ENCODE peak calls at places on chromosomes 5 and 9, in six cellular contexts. C, Q, J, Y, O and X are unnamed samples.

GRCh38 chr5:179316961-179317360 is 28.3 kb downstream of the ADAMTS2 start:
- DNase-seq in O (no peak), C (no peak), Y (no peak), J (no peak), Q (no peak), X (no peak)

GRCh38 chr9:4596165-4596922 is 65.8 kb upstream of the PLPP6 start:
- DNase-seq in O (no peak), Y (no peak), J (no peak), C (no peak), Q (no peak), X (no peak)

GRCh38 chr5:151624486-151624885 is 33.4 kb upstream of the FAT2 start:
- DNase-seq in C (no peak), J (peak), Y (no peak), O (no peak), Q (no peak), X (no peak)

GRCh38 chr5:111159845-111160244 is 64.3 kb upstream of the CAMK4 start:
- DNase-seq in O (no peak), J (no peak), Y (no peak), C (no peak), Q (no peak), X (no peak)

GRCh38 chr5:168295574-168296201 is 4.2 kb downstream of the WWC1 start:
- DNase-seq in C (no peak), Y (no peak), O (peak), Q (peak), J (peak), X (no peak)

GRCh38 chr5:95734916-95735315 is 3.8 kb downstream of the RHOBTB3 start:
- DNase-seq in Q (no peak), C (no peak), O (no peak), Y (no peak), J (peak), X (no peak)

GRCh38 chr5:33049845-33050244 is 338.7 kb downstream of the NPR3 start:
- DNase-seq in Q (peak), J (peak), O (no peak), C (no peak), Y (no peak), X (no peak)

GRCh38 chr9:91534374-91534773 is 110.7 kb upstream of the NFIL3 start:
- DNase-seq in Y (no peak), C (no peak), O (no peak), Q (no peak), J (peak), X (no peak)

GRCh38 chr5:101611039-101611438 is 685.0 kb downstream of the SLCO4C1 start:
- DNase-seq in Y (no peak), O (no peak), J (no peak), Q (no peak), C (no peak), X (no peak)

GRCh38 chr5:132190161-132190817 is 37.4 kb downstream of the P4HA2 start:
- DNase-seq in J (peak), Y (no peak), O (peak), Q (no peak), C (peak), X (peak)

GRCh38 chr9:29439961-29440360 is 1866.7 kb upstream of the C9orf72 start:
- DNase-seq in O (no peak), C (no peak), J (no peak), Y (no peak), Q (no peak), X (no peak)

GRCh38 chr5:5126444-5126843 is 13.7 kb upstream of the ADAMTS16 start:
- DNase-seq in Q (no peak), J (peak), C (peak), Y (no peak), O (no peak), X (no peak)

GRCh38 chr9:69888876-69889585 is 68.4 kb downstream of the CFAP95 start:
- DNase-seq in Q (no peak), Y (no peak), O (no peak), C (no peak), J (no peak), X (no peak)

GRCh38 chr5:146620031-146620662 is 104.2 kb upstream of the GPR151 start:
- DNase-seq in Y (no peak), Q (no peak), J (no peak), C (peak), O (no peak), X (no peak)

GRCh38 chr5:154010660-154011059 is 28.1 kb downstream of the FAM114A2 start:
- DNase-seq in J (peak), O (no peak), Q (no peak), C (no peak), Y (no peak), X (no peak)

GRCh38 chr5:6143523-6143922 is 234.8 kb downstream of the MED10 start:
- DNase-seq in Q (no peak), O (no peak), C (no peak), J (no peak), Y (no peak), X (no peak)

GRCh38 chr5:173454764-173455598 is 126.8 kb upstream of the STC2 start:
- DNase-seq in J (peak), Y (no peak), O (no peak), Q (peak), C (no peak), X (no peak)

GRCh38 chr9:114112778-114113585 is 13.9 kb upstream of the KIF12 start:
- DNase-seq in Q (no peak), Y (no peak), J (peak), O (no peak), C (no peak), X (no peak)

GRCh38 chr5:2997179-2997578 is 245.7 kb upstream of the IRX2 start:
- DNase-seq in O (no peak), Q (no peak), J (no peak), Y (no peak), C (no peak), X (no peak)

GRCh38 chr5:58545912-58546311 is 37.0 kb upstream of the RAB3C start:
- DNase-seq in C (no peak), Q (no peak), O (no peak), J (no peak), Y (no peak), X (no peak)

GRCh38 chr9:78101247-78101646 is 69.6 kb upstream of the GNAQ start:
- DNase-seq in O (no peak), Y (no peak), C (peak), Q (no peak), J (no peak), X (no peak)

GRCh38 chr9:21904371-21904770 is 89.8 kb downstream of the CDKN2A start:
- DNase-seq in O (no peak), Y (no peak), Q (peak), C (no peak), J (peak), X (no peak)

GRCh38 chr5:121937762-121938161 is 24.0 kb upstream of the SRFBP1 start:
- DNase-seq in Y (no peak), Q (no peak), C (no peak), J (no peak), O (no peak), X (no peak)

GRCh38 chr9:86557063-86557766 is 203.0 kb upstream of the TUT7 start:
- DNase-seq in J (peak), Y (no peak), C (no peak), Q (peak), O (no peak), X (no peak)

GRCh38 chr5:67267522-67268232 is 71.1 kb upstream of the CD180 start:
- DNase-seq in C (no peak), Y (no peak), Q (no peak), J (no peak), O (no peak), X (no peak)

GRCh38 chr5:143037071-143037470 is 266.9 kb downstream of the ARHGAP26 start:
- DNase-seq in Y (no peak), C (peak), J (no peak), Q (no peak), O (no peak), X (no peak)

GRCh38 chr5:180785151-180785781 is 17.3 kb downstream of the MGAT1 start:
- DNase-seq in J (peak), Q (peak), O (no peak), C (no peak), Y (no peak), X (no peak)

GRCh38 chr5:40652441-40653220 is 27.1 kb upstream of the PTGER4 start:
- DNase-seq in C (no peak), O (no peak), Y (no peak), J (no peak), Q (no peak), X (no peak)

GRCh38 chr5:139676951-139677367 is 28.8 kb downstream of the CXXC5 start:
- DNase-seq in C (peak), J (no peak), Y (no peak), Q (no peak), O (peak), X (no peak)

GRCh38 chr9:99031319-99031718 is 73.6 kb upstream of the TGFBR1 start:
- DNase-seq in J (no peak), C (no peak), O (no peak), Q (no peak), Y (no peak), X (no peak)

GRCh38 chr9:83218411-83219090 is 155.6 kb upstream of the RASEF start:
- DNase-seq in J (no peak), C (no peak), Y (no peak), O (no peak), Q (no peak), X (no peak)

GRCh38 chr5:176653401-176653800 is 6.1 kb downstream of the TSPAN17 start:
- DNase-seq in O (no peak), Y (peak), Q (no peak), C (no peak), J (peak), X (no peak)

GRCh38 chr5:157198277-157199058 is 17.8 kb downstream of the ITK start:
- DNase-seq in J (no peak), O (no peak), C (no peak), Q (no peak), Y (no peak), X (no peak)

GRCh38 chr5:160363122-160363521 is 7.3 kb downstream of the C1QTNF2 start:
- DNase-seq in C (no peak), O (peak), Y (no peak), Q (no peak), J (peak), X (no peak)

GRCh38 chr5:173699959-173700358 is 83.5 kb upstream of the BOD1 start:
- DNase-seq in J (no peak), Y (no peak), Q (no peak), C (no peak), O (no peak), X (no peak)

GRCh38 chr9:76255781-76256455 is 138.3 kb downstream of the RFK start:
- DNase-seq in C (no peak), Q (peak), J (peak), O (no peak), Y (no peak), X (no peak)

GRCh38 chr9:88387733-88388202 is 476 bp upstream of the SPIN1 start:
- DNase-seq in O (peak), C (no peak), J (peak), Q (no peak), Y (no peak), X (no peak)

GRCh38 chr5:9196403-9197224 is 349.3 kb downstream of the SEMA5A start:
- DNase-seq in J (peak), Y (no peak), C (no peak), Q (no peak), O (no peak), X (no peak)

GRCh38 chr9:135690836-135691570 is 8.3 kb downstream of the SOHLH1 start:
- DNase-seq in O (no peak), Q (no peak), Y (no peak), J (no peak), C (no peak), X (no peak)

GRCh38 chr5:32760091-32760509 is 49.0 kb downstream of the NPR3 start:
- DNase-seq in C (peak), Q (peak), J (peak), Y (no peak), O (no peak), X (no peak)